ENCODE peak calls at places on chromosomes 7 and 10, in four cellular contexts. M is EL, U is sciatic nerve, S is cardiac septum. H is an unnamed sample.
A peak's percentile ranks its signal among the peaks of the same experiment; 100 is the strongest.

GRCh38 chr10:121596668-121597503 is 1.4 kb downstream of the FGFR2 start:
- DNase-seq in M (no peak), U (peak; percentile 72), S (peak; percentile 50), H (no peak)

GRCh38 chr10:12387561-12388210 is 38.3 kb downstream of the CAMK1D start:
- DNase-seq in M (no peak), U (no peak), S (no peak), H (no peak)

GRCh38 chr7:50317221-50317678 is 12.7 kb downstream of the IKZF1 start:
- DNase-seq in M (no peak), U (no peak), S (no peak), H (no peak)

GRCh38 chr7:84665339-84665738 is 470.8 kb upstream of the SEMA3A start:
- DNase-seq in M (no peak), U (no peak), S (no peak), H (no peak)

GRCh38 chr7:82291931-82292330 is 151.6 kb downstream of the CACNA2D1 start:
- DNase-seq in M (peak; percentile 27), U (no peak), S (no peak), H (no peak)

GRCh38 chr7:105050493-105050892 is 36.5 kb downstream of the KMT2E start:
- DNase-seq in M (no peak), U (no peak), S (no peak), H (no peak)

GRCh38 chr10:43962346-43963191 is 313.9 kb upstream of the ZNF32 start:
- DNase-seq in M (peak; percentile 49), U (peak; percentile 30), S (no peak), H (no peak)

GRCh38 chr10:96896884-96897589 is 64.9 kb downstream of the LCOR start:
- DNase-seq in M (peak; percentile 3), U (no peak), S (no peak), H (no peak)

GRCh38 chr10:29635711-29636144 is 957 bp upstream of the SVIL start:
- DNase-seq in M (no peak), U (no peak), S (no peak), H (no peak)

GRCh38 chr10:14329609-14330246 is 996 bp downstream of the FRMD4A start:
- DNase-seq in M (no peak), U (no peak), S (no peak), H (no peak)

GRCh38 chr7:117837841-117838240 is 35.4 kb downstream of the CTTNBP2 start:
- DNase-seq in M (no peak), U (no peak), S (no peak), H (no peak)

GRCh38 chr10:114548662-114549061 is 109.4 kb downstream of the ABLIM1 start:
- DNase-seq in M (peak; percentile 38), U (peak; percentile 71), S (no peak), H (no peak)